ENCODE peak calls at places on chromosomes 12 and 14, in seven cellular contexts. A, B, T, D, H, P and S are unnamed samples.

GRCh38 chr14:23093993-23094665 is 807 bp downstream of the ACIN1 start:
- DNase-seq in A (no peak), B (no peak), T (no peak), D (no peak), H (no peak), P (no peak), S (peak; percentile 15)

GRCh38 chr14:91357272-91357671 is 60.3 kb downstream of the CCDC88C start:
- DNase-seq in A (no peak), B (no peak), T (no peak), D (no peak), H (no peak), P (no peak), S (peak; percentile 41)

GRCh38 chr12:3496964-3497363 is 6.0 kb downstream of the PRMT8 start:
- DNase-seq in A (no peak), B (no peak), T (peak; percentile 16), D (no peak), H (no peak), P (peak; percentile 69), S (no peak)

GRCh38 chr14:74362361-74362915 is 14.2 kb downstream of the VRTN start:
- DNase-seq in A (peak; percentile 49), B (peak; percentile 53), T (peak; percentile 41), D (peak; percentile 88), H (peak; percentile 87), P (peak; percentile 72), S (peak; percentile 87)

GRCh38 chr12:31508436-31509150 is 82.3 kb downstream of the DENND5B start:
- DNase-seq in A (no peak), B (peak; percentile 62), T (no peak), D (no peak), H (no peak), P (no peak), S (no peak)

GRCh38 chr12:23238957-23239356 is 614.0 kb downstream of the ETNK1 start:
- DNase-seq in A (no peak), B (no peak), T (no peak), D (no peak), H (no peak), P (no peak), S (no peak)

GRCh38 chr12:99390707-99391106 is 256.8 kb upstream of the GARIN6 start:
- DNase-seq in A (no peak), B (no peak), T (no peak), D (no peak), H (peak; percentile 49), P (peak; percentile 23), S (no peak)

GRCh38 chr12:104573-105081 is 38.1 kb downstream of the IQSEC3 start:
- DNase-seq in A (no peak), B (no peak), T (no peak), D (peak; percentile 88), H (no peak), P (no peak), S (no peak)

GRCh38 chr12:80100566-80100965 is 1.2 kb downstream of the OTOGL start:
- DNase-seq in A (no peak), B (no peak), T (no peak), D (no peak), H (no peak), P (no peak), S (no peak)

GRCh38 chr12:132494294-132495164 is 4.6 kb downstream of the FBRSL1 start:
- DNase-seq in A (no peak), B (no peak), T (no peak), D (no peak), H (no peak), P (peak; percentile 64), S (no peak)

GRCh38 chr12:15157200-15157599 is 64.0 kb downstream of the RERG start:
- DNase-seq in A (no peak), B (no peak), T (no peak), D (no peak), H (no peak), P (no peak), S (no peak)

GRCh38 chr14:103836976-103837725 is 10.2 kb downstream of the PPP1R13B start:
- DNase-seq in A (no peak), B (no peak), T (no peak), D (no peak), H (no peak), P (no peak), S (no peak)

GRCh38 chr12:92502417-92503028 is 200.3 kb upstream of the PLEKHG7 start:
- DNase-seq in A (no peak), B (no peak), T (no peak), D (no peak), H (no peak), P (peak; percentile 44), S (no peak)

GRCh38 chr14:25615174-25615573 is 565.2 kb upstream of the STXBP6 start:
- DNase-seq in A (no peak), B (no peak), T (no peak), D (no peak), H (no peak), P (no peak), S (no peak)

GRCh38 chr12:75905975-75906374 is 125.6 kb downstream of the PHLDA1 start:
- DNase-seq in A (peak; percentile 9), B (no peak), T (no peak), D (no peak), H (no peak), P (no peak), S (no peak)

GRCh38 chr14:103108749-103109207 is 14.3 kb downstream of the EXOC3L4 start:
- DNase-seq in A (no peak), B (no peak), T (no peak), D (peak; percentile 47), H (no peak), P (no peak), S (no peak)

GRCh38 chr12:3432868-3433267 is 58.1 kb upstream of the PRMT8 start:
- DNase-seq in A (no peak), B (no peak), T (no peak), D (no peak), H (no peak), P (no peak), S (no peak)

GRCh38 chr14:100234511-100234910 is 4.4 kb upstream of the YY1 start:
- DNase-seq in A (no peak), B (no peak), T (no peak), D (no peak), H (no peak), P (no peak), S (no peak)